ENCODE peak calls at places on chromosomes 4 and X, in eight cellular contexts. C is stimulated activated naive CD8-positive, alpha-beta T cell treated with anti-CD3 and anti-CD28 coated beads, Interleukin-15, Interleukin-2, amounts not matched to agents 100 U/mL and 50 U/mL, for 24 hours; Z is naive B cell; A is heart left ventricle; W is germinal center; E is fibroblast of the aortic adventitia; V is NCI-H2171 treated with DMSO at 0.1 percent for 48 hours; N is GOT3. G is an unnamed sample.
A peak's percentile ranks its signal among the peaks of the same experiment; 100 is the strongest.

GRCh38 chr4:86894465-86894864 is 2.2 kb upstream of the C4orf36 start:
- DNase-seq in C (no peak), Z (no peak), A (no peak), W (no peak), E (no peak), V (no peak), N (no peak), G (no peak)

GRCh38 chr4:73434311-73434710 is 1.7 kb upstream of the AFP start:
- DNase-seq in C (no peak), Z (no peak), A (no peak), W (peak; percentile 4), E (no peak), V (peak; percentile 6), N (no peak), G (no peak)

GRCh38 chrX:20487227-20487626 is 220.5 kb upstream of the RPS6KA3 start:
- DNase-seq in C (no peak), Z (no peak), A (no peak), W (no peak), E (peak; percentile 40), V (no peak), N (no peak), G (no peak)

GRCh38 chr4:23888421-23889319 is 1.2 kb downstream of the PPARGC1A start:
- DNase-seq in C (no peak), Z (no peak), A (peak; percentile 35), W (no peak), E (peak; percentile 37), V (no peak), N (peak; percentile 14), G (no peak)

GRCh38 chr4:4524364-4524763 is 17.5 kb downstream of the STX18 start:
- DNase-seq in C (peak; percentile 20), Z (peak; percentile 37), A (no peak), W (peak; percentile 59), E (no peak), V (no peak), N (no peak), G (peak; percentile 37)

GRCh38 chr4:25941441-25941840 is 27.4 kb downstream of the SMIM20 start:
- DNase-seq in C (no peak), Z (no peak), A (no peak), W (no peak), E (no peak), V (no peak), N (no peak), G (no peak)

GRCh38 chr4:139655116-139655515 is 10.5 kb upstream of the MGST2 start:
- DNase-seq in C (no peak), Z (no peak), A (peak; percentile 40), W (no peak), E (peak; percentile 69), V (peak; percentile 61), N (no peak), G (no peak)

GRCh38 chr4:133150643-133151300 is 1.7 kb downstream of the PCDH10 start:
- DNase-seq in C (no peak), Z (no peak), A (peak; percentile 11), W (no peak), E (no peak), V (no peak), N (no peak), G (no peak)

GRCh38 chr4:90537491-90537890 is 410.3 kb downstream of the CCSER1 start:
- DNase-seq in C (no peak), Z (no peak), A (no peak), W (no peak), E (no peak), V (no peak), N (no peak), G (no peak)

GRCh38 chr4:75189976-75190375 is 257.1 kb downstream of the PARM1 start:
- DNase-seq in C (no peak), Z (no peak), A (no peak), W (no peak), E (no peak), V (no peak), N (no peak), G (no peak)

GRCh38 chr4:74632634-74633033 is 161.7 kb downstream of the BTC start:
- DNase-seq in C (peak; percentile 38), Z (no peak), A (no peak), W (no peak), E (peak; percentile 95), V (no peak), N (no peak), G (peak; percentile 11)

GRCh38 chrX:101062171-101062570 is 10.3 kb upstream of the TRMT2B start:
- DNase-seq in C (no peak), Z (no peak), A (no peak), W (no peak), E (peak; percentile 10), V (no peak), N (no peak), G (no peak)

GRCh38 chrX:24799565-24799964 is 105.8 kb downstream of the POLA1 start:
- DNase-seq in C (no peak), Z (no peak), A (no peak), W (no peak), E (no peak), V (no peak), N (no peak), G (no peak)

GRCh38 chrX:49842603-49843002 is 13.5 kb downstream of the PAGE4 start:
- DNase-seq in C (no peak), Z (no peak), A (no peak), W (no peak), E (no peak), V (no peak), N (no peak), G (no peak)

GRCh38 chrX:122219226-122219625 is 964.9 kb upstream of the GRIA3 start:
- DNase-seq in C (no peak), Z (no peak), A (no peak), W (no peak), E (no peak), V (no peak), N (no peak), G (no peak)

GRCh38 chr4:154998773-154999172 is 209.7 kb upstream of the NPY2R start:
- DNase-seq in C (no peak), Z (no peak), A (no peak), W (no peak), E (no peak), V (no peak), N (no peak), G (no peak)

GRCh38 chr4:124426279-124426678 is 286.3 kb downstream of the ANKRD50 start:
- DNase-seq in C (no peak), Z (no peak), A (no peak), W (no peak), E (no peak), V (no peak), N (no peak), G (no peak)

GRCh38 chr4:136784326-136784725 is 748.0 kb downstream of the PCDH18 start:
- DNase-seq in C (no peak), Z (no peak), A (no peak), W (no peak), E (no peak), V (no peak), N (no peak), G (no peak)

G was measured in T-cell.